ENCODE peak calls at places on chromosomes 2 and 18, in four cellular contexts. F, N, G and O are unnamed samples.

GRCh38 chr18:32469691-32470131 is 971 bp downstream of the GAREM1 start:
- DNase-seq in F (peak), N (no peak), G (no peak), O (peak)

GRCh38 chr18:25176516-25177042 is 175.4 kb downstream of the ZNF521 start:
- DNase-seq in F (no peak), N (peak), G (no peak), O (no peak)

GRCh38 chr2:174984561-174984960 is 20.6 kb downstream of the CHN1 start:
- DNase-seq in F (no peak), N (no peak), G (no peak), O (no peak)

GRCh38 chr2:9895669-9896068 is 52.4 kb downstream of the TAF1B start:
- DNase-seq in F (no peak), N (no peak), G (no peak), O (peak)

GRCh38 chr18:71116535-71116934 is 827.7 kb downstream of the SOCS6 start:
- DNase-seq in F (no peak), N (no peak), G (no peak), O (no peak)

GRCh38 chr18:23967321-23968089 is 47.0 kb upstream of the TTC39C start:
- DNase-seq in F (no peak), N (no peak), G (no peak), O (no peak)

GRCh38 chr2:88857951-88858406 is 166.5 kb downstream of the RPIA start:
- DNase-seq in F (peak), N (no peak), G (peak), O (peak)

GRCh38 chr2:236968101-236968886 is 117.4 kb upstream of the COPS8 start:
- DNase-seq in F (no peak), N (no peak), G (no peak), O (no peak)

GRCh38 chr2:201779996-201780673 is 598 bp downstream of the ALS2 start:
- DNase-seq in F (no peak), N (no peak), G (no peak), O (no peak)

GRCh38 chr2:42132066-42132965 is 36.8 kb upstream of the EML4 start:
- DNase-seq in F (peak), N (no peak), G (no peak), O (no peak)

GRCh38 chr2:161076936-161077335 is 83.3 kb upstream of the TANK start:
- DNase-seq in F (no peak), N (no peak), G (no peak), O (no peak)

GRCh38 chr2:231461516-231461971 is 2.7 kb downstream of the NCL start:
- DNase-seq in F (no peak), N (no peak), G (no peak), O (no peak)
- H3K4me2 ChIP-seq in F (no peak), N (peak), G (peak), O (peak)

DNA sequence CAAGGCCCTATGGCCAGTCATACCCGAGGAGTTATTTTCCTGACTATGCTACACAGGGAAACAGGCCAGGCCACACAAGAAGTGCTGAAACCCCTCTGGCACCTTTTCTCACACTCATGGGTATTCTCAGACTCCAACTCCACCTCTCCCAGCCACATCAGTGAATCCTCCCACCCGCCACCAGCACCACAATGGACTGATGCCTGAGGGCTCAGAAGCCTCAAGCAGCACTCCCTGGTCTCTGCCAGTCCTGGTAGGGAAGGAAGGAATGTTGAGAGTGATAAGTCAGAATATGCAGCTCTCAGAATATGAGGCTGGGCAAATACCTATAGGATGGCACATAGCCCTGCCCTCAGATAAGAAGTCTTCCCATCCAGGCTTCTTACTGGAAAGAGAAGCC is 391.1 kb downstream of the ALK start:
- DNase-seq in F (peak), N (no peak), G (no peak), O (peak)
- H3K56ac ChIP-seq in F (no peak), N (no peak), G (no peak), O (no peak)

GRCh38 chr2:12194936-12195335 is 448.5 kb downstream of the LPIN1 start:
- DNase-seq in F (no peak), N (no peak), G (no peak), O (no peak)
- H3K4ac ChIP-seq in F (no peak), N (no peak), G (no peak), O (no peak)

DNA sequence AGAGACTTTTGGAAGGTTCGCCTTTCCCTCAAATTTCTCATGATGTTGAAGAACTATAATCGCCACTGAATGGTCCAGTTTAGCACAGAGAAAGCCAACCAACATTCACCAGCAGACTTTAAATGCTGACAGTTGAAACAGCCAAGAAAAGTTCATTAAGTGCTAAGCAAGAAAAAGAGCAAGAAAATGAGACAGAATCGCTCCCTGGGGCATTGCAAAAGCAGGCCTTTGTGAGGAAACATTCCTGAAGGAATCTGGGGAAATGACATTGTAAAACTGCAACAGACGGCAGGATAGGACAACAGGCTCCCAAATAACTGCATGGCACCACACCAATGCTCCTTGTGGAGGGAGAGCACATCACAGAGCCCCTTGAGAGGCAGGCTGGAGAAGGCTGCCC is 269.3 kb upstream of the ID2 start:
- DNase-seq in F (no peak), N (no peak), G (no peak), O (peak)
- H3K4me2 ChIP-seq in F (no peak), N (no peak), G (no peak), O (no peak)